ENCODE peak calls at places on chromosomes 13 and 19, in five cellular contexts. Y is LNCaP clone FGC; S is CD4-positive, alpha-beta memory T cell; X is activated CD4-positive, alpha-beta T cell treated with anti-CD3 and anti-CD28 coated beads for 24 hours; I is NCI-H2029 treated with DMSO at 0.1 percent for 48 hours. R is an unnamed sample.

GRCh38 chr13:50396001-50396400 is 380.8 kb downstream of the KCNRG start:
- DNase-seq in Y (no peak), I (no peak), X (no peak), S (no peak), R (no peak)

GRCh38 chr19:14770944-14771839 is 7.2 kb downstream of the ADGRE2 start:
- DNase-seq in S (no peak), I (no peak), X (no peak), Y (no peak), R (no peak)

GRCh38 chr13:39823063-39823713 is 167.7 kb downstream of the COG6 start:
- DNase-seq in X (no peak), Y (no peak), S (no peak), I (no peak), R (no peak)

GRCh38 chr19:46209051-46209450 is 20.5 kb upstream of the IGFL1 start:
- DNase-seq in X (no peak), I (no peak), S (no peak), Y (no peak), R (no peak)

GRCh38 chr19:13118424-13119193 is 545 bp downstream of the NACC1 start:
- DNase-seq in X (peak), I (no peak), Y (no peak), S (peak), R (peak)

GRCh38 chr19:16355293-16356043 is 30.8 kb downstream of the KLF2 start:
- DNase-seq in S (no peak), X (no peak), Y (no peak), I (no peak), R (peak)

GRCh38 chr19:50759886-50760285 is 10.4 kb upstream of the GPR32 start:
- DNase-seq in X (no peak), I (no peak), S (no peak), Y (no peak), R (peak)

GRCh38 chr19:10961763-10962536 is 1.1 kb downstream of the SMARCA4 start:
- DNase-seq in S (no peak), Y (no peak), X (no peak), I (no peak), R (no peak)

GRCh38 chr19:45070214-45070613 is 6.1 kb downstream of the ZNF296 start:
- DNase-seq in Y (no peak), S (no peak), X (no peak), I (no peak), R (no peak)

GRCh38 chr19:14120497-14120780 is 2.9 kb upstream of the PRKACA start:
- DNase-seq in S (no peak), X (no peak), I (no peak), Y (no peak), R (no peak)

GRCh38 chr19:42455621-42456081 is 12.9 kb upstream of the CXCL17 start:
- DNase-seq in S (no peak), Y (no peak), X (no peak), I (no peak), R (no peak)

GRCh38 chr19:17347361-17347760 is 10.0 kb downstream of the GTPBP3 start:
- DNase-seq in X (no peak), I (no peak), Y (no peak), S (no peak), R (no peak)

GRCh38 chr13:113231306-113232207 is 22.1 kb downstream of the CUL4A start:
- DNase-seq in I (no peak), Y (no peak), S (no peak), X (no peak), R (no peak)

GRCh38 chr19:48551437-48552302 is at the start of gene SULT2B1:
- DNase-seq in X (no peak), S (no peak), Y (peak), I (peak), R (no peak)

GRCh38 chr19:14544977-14545715 is 15.8 kb downstream of the TECR start:
- DNase-seq in X (no peak), Y (no peak), I (peak), S (no peak), R (no peak)

GRCh38 chr19:50607874-50608785 is 31.6 kb downstream of the SYT3 start:
- DNase-seq in I (no peak), Y (peak), X (peak), S (peak), R (peak)

GRCh38 chr19:34508540-34508939 is 27.0 kb downstream of the WTIP start:
- DNase-seq in I (no peak), S (no peak), X (no peak), Y (no peak), R (no peak)

GRCh38 chr13:89726690-89727435 is 1620.6 kb upstream of the MIR17HG start:
- DNase-seq in I (no peak), X (no peak), S (no peak), Y (peak), R (no peak)

GRCh38 chr19:17391371-17392151 is 2.4 kb downstream of the CCDC194 start:
- DNase-seq in X (no peak), I (no peak), S (no peak), Y (no peak), R (no peak)

GRCh38 chr13:109835321-109835720 is 48.9 kb upstream of the IRS2 start:
- DNase-seq in I (no peak), X (no peak), Y (no peak), S (no peak), R (no peak)

GRCh38 chr19:8308891-8309291 is 733 bp upstream of the CD320 start:
- DNase-seq in X (no peak), Y (no peak), I (no peak), S (no peak), R (peak)

GRCh38 chr19:23698711-23699520 is 11.9 kb upstream of the ZNF675 start:
- DNase-seq in Y (no peak), I (peak), X (no peak), S (no peak), R (peak)

GRCh38 chr13:35621989-35622388 is 145.5 kb upstream of the MAB21L1 start:
- DNase-seq in Y (no peak), I (no peak), S (no peak), X (no peak), R (peak)

GRCh38 chr19:48135411-48135810 is 24.8 kb upstream of the PLA2G4C start:
- DNase-seq in X (no peak), Y (no peak), I (no peak), S (no peak), R (peak)

GRCh38 chr13:41706189-41706588 is 248.8 kb downstream of the RGCC start:
- DNase-seq in I (no peak), X (no peak), S (no peak), Y (no peak), R (no peak)

GRCh38 chr13:48500652-48501197 is 32.2 kb downstream of the RCBTB2 start:
- DNase-seq in Y (no peak), S (no peak), I (no peak), X (no peak), R (no peak)

GRCh38 chr19:41694196-41694595 is 6.1 kb upstream of the CEACAM7 start:
- DNase-seq in I (no peak), S (no peak), Y (no peak), X (no peak), R (no peak)

GRCh38 chr13:79654520-79654919 is 173.6 kb downstream of the NDFIP2 start:
- DNase-seq in I (no peak), Y (no peak), S (no peak), X (no peak), R (peak)

GRCh38 chr13:99969368-99969933 is 2.1 kb downstream of the ZIC5 start:
- DNase-seq in S (no peak), I (no peak), Y (no peak), X (no peak), R (no peak)

GRCh38 chr13:39900106-39900750 is 244.8 kb downstream of the COG6 start:
- DNase-seq in I (no peak), X (no peak), S (no peak), Y (peak), R (no peak)

GRCh38 chr19:2047449-2048103 is 3.5 kb downstream of the MKNK2 start:
- DNase-seq in Y (no peak), S (peak), I (no peak), X (no peak), R (no peak)

GRCh38 chr19:35404879-35405622 is 34.2 kb downstream of the GPR42 start:
- DNase-seq in I (no peak), X (peak), Y (no peak), S (no peak), R (no peak)

R was measured in BE2C.